ENCODE peak calls at places on chromosomes 4 and X, in five cellular contexts. F, D, V, X and B are unnamed samples.

GRCh38 chr4:152344001-152344400 is 191.9 kb downstream of the FBXW7 start:
- DNase-seq in D (no peak), V (no peak), X (no peak), F (no peak), B (no peak)

GRCh38 chrX:43333543-43333942 is 322.6 kb upstream of the MAOA start:
- DNase-seq in V (no peak), D (no peak), F (peak; percentile 30), X (no peak), B (no peak)

GRCh38 chr4:74218201-74218600 is 60.3 kb downstream of the MTHFD2L start:
- DNase-seq in F (no peak), D (no peak), V (no peak), X (no peak), B (no peak)

GRCh38 chr4:44149242-44149641 is 299.4 kb downstream of the KCTD8 start:
- DNase-seq in V (no peak), D (no peak), F (no peak), X (no peak), B (no peak)

GRCh38 chr4:68451246-68452211 is 4.3 kb downstream of the TMPRSS11E start:
- DNase-seq in D (no peak), F (peak; percentile 78), X (no peak), V (no peak), B (peak; percentile 44)

GRCh38 chr4:81412941-81413488 is 58.7 kb downstream of the RASGEF1B start:
- DNase-seq in D (no peak), X (no peak), V (no peak), F (no peak), B (no peak)

GRCh38 chrX:50768801-50769200 is 45.2 kb downstream of the SHROOM4 start:
- DNase-seq in X (no peak), F (no peak), D (no peak), V (no peak), B (no peak)

GRCh38 chrX:130376077-130376476 is 9.4 kb downstream of the GPR119 start:
- DNase-seq in X (no peak), D (no peak), V (no peak), F (no peak), B (no peak)

GRCh38 chr4:3458371-3458770 is 4.7 kb upstream of the DOK7 start:
- DNase-seq in X (no peak), F (no peak), D (no peak), V (no peak), B (no peak)

GRCh38 chr4:95694411-95694810 is 145.5 kb upstream of the PDHA2 start:
- DNase-seq in F (no peak), V (no peak), D (no peak), X (no peak), B (no peak)

DNA sequence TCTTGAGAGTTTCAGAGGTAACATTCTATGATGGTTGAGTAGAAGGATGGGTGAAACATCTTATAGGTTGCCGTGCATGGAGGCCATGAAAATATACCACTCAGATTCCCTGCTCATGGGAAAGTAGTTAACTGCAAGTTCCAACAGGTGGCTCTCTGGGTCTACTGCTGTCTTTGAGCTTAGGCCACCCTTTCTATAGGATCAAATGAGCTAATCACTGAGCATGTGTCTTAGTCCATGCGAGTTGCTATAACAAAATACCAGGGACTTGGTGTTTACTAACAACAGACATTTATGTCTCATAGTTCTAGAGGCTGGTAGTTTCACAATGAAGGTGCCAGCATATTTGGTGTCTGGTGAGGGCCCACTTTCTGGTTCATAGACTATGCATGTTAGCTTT is 144.8 kb upstream of the UNC5C start:
- DNase-seq in X (no peak), V (no peak), F (peak; percentile 66), D (peak; percentile 10), B (no peak)
- TF ChIP-seq CTCF in X (no peak), V (peak; percentile 28), F (peak; percentile 58), D (peak; percentile 42), B (no peak)

GRCh38 chr4:78776031-78776728 is at the start of gene BMP2K:
- DNase-seq in F (peak; percentile 89), X (no peak), D (peak; percentile 84), V (peak; percentile 90), B (peak; percentile 77)
- TF ChIP-seq CTCF in F (no peak), X (no peak), D (no peak), V (no peak), B (no peak)

GRCh38 chrX:16665089-16665488 is 15.1 kb downstream of the S100G start:
- DNase-seq in X (no peak), V (no peak), F (no peak), D (no peak), B (no peak)

GRCh38 chrX:16666541-16666940 is 16.6 kb downstream of the S100G start:
- DNase-seq in V (no peak), X (no peak), F (no peak), D (no peak), B (no peak)

DNA sequence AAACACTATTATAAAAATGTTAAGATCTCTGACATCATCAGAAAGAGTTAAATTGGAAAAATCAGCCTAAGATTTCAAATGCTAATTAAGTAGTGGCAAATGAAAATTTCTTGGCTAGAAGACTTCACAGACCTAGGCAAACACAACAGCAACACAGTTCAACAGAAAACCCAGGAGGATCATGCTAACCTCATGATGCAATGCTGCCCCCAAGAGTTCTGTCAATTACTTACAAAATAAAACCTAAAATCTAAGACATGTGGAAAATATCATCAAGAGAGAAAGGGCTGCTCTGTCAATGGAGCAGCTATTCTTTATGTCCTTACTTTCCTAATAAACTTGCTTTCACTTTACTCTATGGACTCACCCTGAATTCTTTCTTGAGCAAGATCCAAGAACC is 21.0 kb downstream of the S100G start:
- DNase-seq in D (no peak), V (peak; percentile 48), F (peak; percentile 52), X (no peak), B (peak; percentile 26)
- TF ChIP-seq CTCF in D (peak; percentile 26), V (peak; percentile 29), F (peak; percentile 54), X (no peak), B (peak; percentile 16)

DNA sequence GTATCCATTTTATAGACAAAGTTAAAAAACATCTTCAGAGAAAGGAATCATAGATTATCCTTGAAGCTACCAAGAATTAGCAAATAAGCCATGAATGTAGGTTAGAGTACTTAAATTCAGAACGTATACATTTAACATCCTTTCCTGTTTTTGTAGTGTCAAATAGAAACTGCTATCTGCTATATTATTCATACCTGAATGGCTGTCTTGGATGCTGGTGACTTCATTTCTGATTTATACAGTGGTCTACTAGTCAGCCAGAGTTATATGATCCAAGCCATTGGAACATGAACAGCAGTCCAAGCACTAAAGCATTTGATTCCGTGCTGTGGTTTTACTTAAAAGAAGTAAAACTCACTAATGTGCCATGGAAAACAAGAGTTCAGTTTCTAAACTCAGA is 58.3 kb upstream of the VSIG4 start:
- DNase-seq in V (no peak), D (no peak), F (no peak), X (no peak), B (no peak)
- TF ChIP-seq CTCF in V (no peak), D (no peak), F (no peak), X (no peak), B (no peak)

GRCh38 chr4:146969126-146969525 is 23.5 kb upstream of the TTC29 start:
- DNase-seq in D (no peak), X (no peak), V (no peak), F (no peak), B (no peak)
- TF ChIP-seq CTCF in D (no peak), X (no peak), V (no peak), F (no peak), B (no peak)

DNA sequence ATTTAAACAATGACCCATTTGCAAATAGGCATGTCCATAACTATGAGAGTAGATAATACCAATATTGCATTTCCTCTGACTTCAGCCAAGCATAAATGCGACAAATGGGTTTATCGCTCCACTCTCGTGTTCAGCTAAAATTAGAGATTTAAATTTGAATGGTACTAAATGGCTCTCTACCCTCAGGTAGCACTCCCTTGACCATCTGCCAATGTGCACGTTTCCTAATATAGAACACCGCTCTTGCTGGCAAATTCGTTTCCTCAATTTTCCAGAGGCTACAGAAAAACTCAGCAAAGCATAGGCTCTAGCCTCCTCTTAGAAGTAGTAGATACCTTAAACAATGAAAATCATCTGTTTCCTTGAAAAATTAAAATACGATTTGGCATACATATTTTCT is 251.6 kb downstream of the ADGRA3 start:
- DNase-seq in X (no peak), D (no peak), V (no peak), F (no peak), B (no peak)
- TF ChIP-seq CTCF in X (no peak), D (no peak), V (no peak), F (no peak), B (no peak)

DNA sequence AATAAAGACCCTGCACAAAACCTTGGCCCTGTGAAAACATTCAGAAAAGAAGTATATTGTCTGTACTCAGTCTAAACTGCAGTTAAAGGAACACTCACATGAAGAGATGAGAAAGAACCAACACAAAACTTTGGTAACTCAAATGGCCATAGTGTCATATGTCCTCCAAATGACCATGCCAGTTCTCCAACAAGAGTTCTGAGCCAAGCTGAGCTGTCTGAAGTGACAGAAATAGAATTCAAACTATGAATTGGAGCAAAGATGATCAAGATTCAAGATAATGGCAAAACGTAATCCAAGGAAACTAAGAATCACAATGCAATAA is 739.3 kb upstream of the NDST4 start:
- DNase-seq in F (no peak), D (no peak), V (no peak), X (no peak), B (no peak)
- TF ChIP-seq CTCF in F (peak; percentile 4), D (no peak), V (no peak), X (no peak), B (no peak)

GRCh38 chr4:181582595-181582994 is 660.6 kb upstream of the TENM3 start:
- DNase-seq in D (peak; percentile 4), X (no peak), F (peak; percentile 62), V (no peak), B (peak; percentile 3)
- TF ChIP-seq CTCF in D (peak; percentile 15), X (no peak), F (peak; percentile 69), V (no peak), B (no peak)

GRCh38 chrX:31213941-31214340 is 142.1 kb upstream of the FTHL17 start:
- DNase-seq in F (peak; percentile 27), D (no peak), V (peak; percentile 28), X (no peak), B (peak; percentile 4)
- TF ChIP-seq CTCF in F (peak; percentile 34), D (peak; percentile 47), V (peak; percentile 59), X (no peak), B (no peak)

DNA sequence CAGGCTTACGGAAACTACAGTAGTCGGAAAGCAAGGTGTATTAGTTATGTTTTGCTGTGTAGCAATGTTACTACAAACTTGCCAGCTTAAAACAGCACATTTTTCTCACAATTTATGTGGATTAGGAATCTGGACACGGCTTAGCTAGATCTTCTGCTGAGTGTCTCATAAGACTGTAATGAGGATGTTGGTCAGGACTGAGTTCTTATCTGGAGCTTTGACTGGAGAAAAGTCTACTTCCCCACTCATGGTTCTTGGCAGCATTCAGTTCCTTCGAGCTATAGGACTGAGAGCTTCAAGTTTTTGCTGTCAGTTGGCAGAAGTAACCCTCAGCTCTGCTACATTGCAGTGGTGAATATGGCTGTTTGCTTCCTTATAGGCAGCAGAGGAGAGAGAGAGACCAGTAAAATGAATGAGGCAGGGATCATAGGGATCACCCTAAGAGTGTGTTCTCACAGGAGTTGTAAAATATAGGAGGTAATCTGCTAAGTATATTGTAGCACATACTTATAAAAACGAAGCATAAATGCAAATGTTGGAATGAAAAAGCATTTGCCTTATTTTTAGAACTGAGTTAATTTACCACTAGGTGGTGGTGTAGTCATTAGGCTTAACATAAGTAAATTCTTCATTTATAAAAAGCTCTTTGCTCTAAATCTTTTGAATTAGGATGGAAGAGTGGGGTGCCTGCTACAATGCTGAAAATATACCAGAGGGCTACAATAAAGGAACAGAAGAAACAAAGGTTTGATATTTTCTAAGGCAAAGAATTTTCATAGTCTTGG is 38.6 kb downstream of the ALG13 start:
- DNase-seq in F (peak; percentile 2), D (no peak), X (no peak), V (no peak), B (no peak)
- TF ChIP-seq CTCF in F (peak; percentile 28), D (peak; percentile 50), X (no peak), V (peak; percentile 24), B (peak; percentile 11)